ENCODE peak calls at places on chromosomes 1 and 21, in four cellular contexts. One of them, this sample, is unnamed.

GRCh38 chr1:57637155-57637554 is 213.3 kb upstream of the DAB1 start:
- DNase-seq in mesenchymal stem cell: peak; percentile 42
- DNase-seq in activated T-cell treated with anti-CD3 and anti-CD28 coated beads for 48 hours: no peak
- DNase-seq in transverse colon: no peak
- DNase-seq in this sample: peak; percentile 14

GRCh38 chr1:173853074-173853473 is 14.7 kb downstream of the GAS5 start:
- DNase-seq in transverse colon: no peak
- DNase-seq in mesenchymal stem cell: peak; percentile 93
- DNase-seq in activated T-cell treated with anti-CD3 and anti-CD28 coated beads for 48 hours: no peak
- DNase-seq in this sample: peak; percentile 27

GRCh38 chr1:22208265-22208972 is 65.5 kb upstream of the WNT4 start:
- DNase-seq in mesenchymal stem cell: no peak
- DNase-seq in activated T-cell treated with anti-CD3 and anti-CD28 coated beads for 48 hours: no peak
- DNase-seq in transverse colon: no peak
- DNase-seq in this sample: no peak

GRCh38 chr1:210250998-210251679 is 18.5 kb downstream of the SERTAD4 start:
- DNase-seq in mesenchymal stem cell: peak; percentile 60
- DNase-seq in activated T-cell treated with anti-CD3 and anti-CD28 coated beads for 48 hours: no peak
- DNase-seq in transverse colon: peak; percentile 52
- DNase-seq in this sample: peak; percentile 68

GRCh38 chr1:200428482-200429205 is 18.8 kb upstream of the ZNF281 start:
- DNase-seq in transverse colon: no peak
- DNase-seq in mesenchymal stem cell: peak; percentile 47
- DNase-seq in activated T-cell treated with anti-CD3 and anti-CD28 coated beads for 48 hours: no peak
- DNase-seq in this sample: no peak

GRCh38 chr1:40786995-40787705 is 3.6 kb downstream of the KCNQ4 start:
- DNase-seq in activated T-cell treated with anti-CD3 and anti-CD28 coated beads for 48 hours: no peak
- DNase-seq in transverse colon: no peak
- DNase-seq in mesenchymal stem cell: no peak
- DNase-seq in this sample: no peak

GRCh38 chr1:207691814-207692213 is 46.9 kb downstream of the CR1L start:
- DNase-seq in transverse colon: no peak
- DNase-seq in activated T-cell treated with anti-CD3 and anti-CD28 coated beads for 48 hours: no peak
- DNase-seq in mesenchymal stem cell: no peak
- DNase-seq in this sample: peak; percentile 57

GRCh38 chr21:38954450-38955059 is 148.8 kb downstream of the ETS2 start:
- DNase-seq in mesenchymal stem cell: no peak
- DNase-seq in transverse colon: peak; percentile 39
- DNase-seq in activated T-cell treated with anti-CD3 and anti-CD28 coated beads for 48 hours: no peak
- DNase-seq in this sample: no peak

GRCh38 chr1:209653915-209654351 is 1.7 kb upstream of the LAMB3 start:
- DNase-seq in mesenchymal stem cell: no peak
- DNase-seq in activated T-cell treated with anti-CD3 and anti-CD28 coated beads for 48 hours: no peak
- DNase-seq in transverse colon: peak; percentile 56
- DNase-seq in this sample: no peak

GRCh38 chr1:43366179-43366578 is 1.6 kb downstream of the ELOVL1 start:
- DNase-seq in transverse colon: peak; percentile 91
- DNase-seq in activated T-cell treated with anti-CD3 and anti-CD28 coated beads for 48 hours: peak; percentile 13
- DNase-seq in mesenchymal stem cell: no peak
- DNase-seq in this sample: no peak

GRCh38 chr1:156750932-156751723 is at the start of gene HDGF:
- DNase-seq in transverse colon: peak; percentile 53
- DNase-seq in activated T-cell treated with anti-CD3 and anti-CD28 coated beads for 48 hours: no peak
- DNase-seq in mesenchymal stem cell: peak; percentile 62
- DNase-seq in this sample: peak; percentile 59

GRCh38 chr1:31715097-31715872 is 11.5 kb upstream of the COL16A1 start:
- DNase-seq in mesenchymal stem cell: peak; percentile 95
- DNase-seq in activated T-cell treated with anti-CD3 and anti-CD28 coated beads for 48 hours: peak; percentile 45
- DNase-seq in transverse colon: peak; percentile 93
- DNase-seq in this sample: peak; percentile 96

GRCh38 chr1:26285366-26286063 is 5.6 kb downstream of the SH3BGRL3 start:
- DNase-seq in mesenchymal stem cell: no peak
- DNase-seq in activated T-cell treated with anti-CD3 and anti-CD28 coated beads for 48 hours: peak; percentile 60
- DNase-seq in transverse colon: peak; percentile 52
- DNase-seq in this sample: no peak

GRCh38 chr1:157105988-157106812 is 6.6 kb upstream of the ETV3L start:
- DNase-seq in mesenchymal stem cell: peak; percentile 92
- DNase-seq in transverse colon: peak; percentile 40
- DNase-seq in activated T-cell treated with anti-CD3 and anti-CD28 coated beads for 48 hours: peak; percentile 29
- DNase-seq in this sample: peak; percentile 87

GRCh38 chr1:29753771-29754607 is 517.7 kb downstream of the PTPRU start:
- DNase-seq in mesenchymal stem cell: no peak
- DNase-seq in activated T-cell treated with anti-CD3 and anti-CD28 coated beads for 48 hours: no peak
- DNase-seq in transverse colon: no peak
- DNase-seq in this sample: peak; percentile 18

GRCh38 chr1:16925635-16926490 is 4.1 kb downstream of the CROCC start:
- DNase-seq in mesenchymal stem cell: no peak
- DNase-seq in transverse colon: no peak
- DNase-seq in activated T-cell treated with anti-CD3 and anti-CD28 coated beads for 48 hours: no peak
- DNase-seq in this sample: no peak

GRCh38 chr1:59057211-59057694 is 239.6 kb upstream of the FGGY start:
- DNase-seq in mesenchymal stem cell: peak; percentile 100
- DNase-seq in activated T-cell treated with anti-CD3 and anti-CD28 coated beads for 48 hours: no peak
- DNase-seq in transverse colon: peak; percentile 47
- DNase-seq in this sample: peak; percentile 64

GRCh38 chr1:51973587-51974474 is 16.7 kb downstream of the RAB3B start:
- DNase-seq in mesenchymal stem cell: peak; percentile 59
- DNase-seq in activated T-cell treated with anti-CD3 and anti-CD28 coated beads for 48 hours: no peak
- DNase-seq in transverse colon: no peak
- DNase-seq in this sample: no peak

GRCh38 chr1:31627930-31628421 is 10.5 kb downstream of the HCRTR1 start:
- DNase-seq in activated T-cell treated with anti-CD3 and anti-CD28 coated beads for 48 hours: no peak
- DNase-seq in mesenchymal stem cell: no peak
- DNase-seq in transverse colon: no peak
- DNase-seq in this sample: no peak

GRCh38 chr1:85359874-85360708 is 83.7 kb upstream of the BCL10 start:
- DNase-seq in mesenchymal stem cell: peak; percentile 66
- DNase-seq in transverse colon: no peak
- DNase-seq in activated T-cell treated with anti-CD3 and anti-CD28 coated beads for 48 hours: no peak
- DNase-seq in this sample: no peak

GRCh38 chr1:104125226-104125625 is 375.5 kb downstream of the AMY1C start:
- DNase-seq in transverse colon: no peak
- DNase-seq in mesenchymal stem cell: peak; percentile 43
- DNase-seq in activated T-cell treated with anti-CD3 and anti-CD28 coated beads for 48 hours: no peak
- DNase-seq in this sample: no peak

GRCh38 chr1:55848906-55849305 is 633.7 kb upstream of the USP24 start:
- DNase-seq in activated T-cell treated with anti-CD3 and anti-CD28 coated beads for 48 hours: no peak
- DNase-seq in transverse colon: no peak
- DNase-seq in mesenchymal stem cell: no peak
- DNase-seq in this sample: peak; percentile 28

GRCh38 chr1:54993140-54993539 is 5.6 kb upstream of the BSND start:
- DNase-seq in activated T-cell treated with anti-CD3 and anti-CD28 coated beads for 48 hours: no peak
- DNase-seq in mesenchymal stem cell: no peak
- DNase-seq in transverse colon: no peak
- DNase-seq in this sample: no peak

GRCh38 chr1:27719286-27720251 is 6.2 kb upstream of the FAM76A start:
- DNase-seq in mesenchymal stem cell: peak; percentile 25
- DNase-seq in transverse colon: no peak
- DNase-seq in activated T-cell treated with anti-CD3 and anti-CD28 coated beads for 48 hours: no peak
- DNase-seq in this sample: no peak

GRCh38 chr1:218364028-218364710 is 19.0 kb downstream of the TGFB2 start:
- DNase-seq in transverse colon: no peak
- DNase-seq in activated T-cell treated with anti-CD3 and anti-CD28 coated beads for 48 hours: no peak
- DNase-seq in mesenchymal stem cell: no peak
- DNase-seq in this sample: no peak

This sample was measured in MG63.